ENCODE peak calls at places on chromosomes 11 and 22, in four cellular contexts. T is iPS DF 6.9, Z is WERI-Rb-1, E is A549. H is an unnamed sample.

GRCh38 chr11:69689484-69690319 is 14.1 kb downstream of the FGF19 start:
- DNase-seq in T (no peak), Z (no peak), E (no peak), H (no peak)

GRCh38 chr11:6737872-6738466 is 33.8 kb downstream of the OR2AG2 start:
- DNase-seq in T (peak; percentile 5), Z (peak; percentile 48), E (peak; percentile 45), H (no peak)

GRCh38 chr11:69310934-69311766 is 17.2 kb downstream of the MYEOV start:
- DNase-seq in T (no peak), Z (no peak), E (no peak), H (no peak)

GRCh38 chr22:37330200-37331033 is 48.1 kb downstream of the CYTH4 start:
- DNase-seq in T (peak; percentile 91), Z (peak; percentile 85), E (peak; percentile 87), H (peak; percentile 66)

GRCh38 chr11:127651175-127651887 is 650.8 kb upstream of the KIRREL3 start:
- DNase-seq in T (no peak), Z (no peak), E (no peak), H (no peak)

GRCh38 chr22:50702821-50703725 is 30.4 kb downstream of the SHANK3 start:
- DNase-seq in T (no peak), Z (no peak), E (no peak), H (no peak)

GRCh38 chr11:94830722-94831121 is 62.6 kb downstream of the AMOTL1 start:
- DNase-seq in T (no peak), Z (no peak), E (no peak), H (no peak)

GRCh38 chr11:111730871-111731591 is 35.2 kb downstream of the PPP2R1B start:
- DNase-seq in T (no peak), Z (no peak), E (peak; percentile 62), H (peak; percentile 51)

GRCh38 chr11:9914064-9914463 is 250.2 kb downstream of the SWAP70 start:
- DNase-seq in T (no peak), Z (no peak), E (no peak), H (no peak)

GRCh38 chr11:9916480-9916879 is 252.6 kb downstream of the SWAP70 start:
- DNase-seq in T (no peak), Z (no peak), E (no peak), H (no peak)
- H3K27ac ChIP-seq in T (no peak overlapping the region), Z (no peak overlapping the region), E (no peak overlapping the region), H (no peak overlapping the region)

GRCh38 chr11:73654482-73655021 is 8.2 kb downstream of the PLEKHB1 start:
- DNase-seq in T (no peak), Z (no peak), E (no peak), H (no peak)

GRCh38 chr11:73652046-73652730 is 5.8 kb downstream of the PLEKHB1 start:
- DNase-seq in T (no peak), Z (no peak), E (no peak), H (peak; percentile 91)

GRCh38 chr11:73651661-73652045 is 5.3 kb downstream of the PLEKHB1 start:
- DNase-seq in T (no peak), Z (no peak), E (no peak), H (no peak)

GRCh38 chr11:73653996-73654395 is 7.6 kb downstream of the PLEKHB1 start:
- DNase-seq in T (no peak), Z (no peak), E (no peak), H (no peak)

DNA sequence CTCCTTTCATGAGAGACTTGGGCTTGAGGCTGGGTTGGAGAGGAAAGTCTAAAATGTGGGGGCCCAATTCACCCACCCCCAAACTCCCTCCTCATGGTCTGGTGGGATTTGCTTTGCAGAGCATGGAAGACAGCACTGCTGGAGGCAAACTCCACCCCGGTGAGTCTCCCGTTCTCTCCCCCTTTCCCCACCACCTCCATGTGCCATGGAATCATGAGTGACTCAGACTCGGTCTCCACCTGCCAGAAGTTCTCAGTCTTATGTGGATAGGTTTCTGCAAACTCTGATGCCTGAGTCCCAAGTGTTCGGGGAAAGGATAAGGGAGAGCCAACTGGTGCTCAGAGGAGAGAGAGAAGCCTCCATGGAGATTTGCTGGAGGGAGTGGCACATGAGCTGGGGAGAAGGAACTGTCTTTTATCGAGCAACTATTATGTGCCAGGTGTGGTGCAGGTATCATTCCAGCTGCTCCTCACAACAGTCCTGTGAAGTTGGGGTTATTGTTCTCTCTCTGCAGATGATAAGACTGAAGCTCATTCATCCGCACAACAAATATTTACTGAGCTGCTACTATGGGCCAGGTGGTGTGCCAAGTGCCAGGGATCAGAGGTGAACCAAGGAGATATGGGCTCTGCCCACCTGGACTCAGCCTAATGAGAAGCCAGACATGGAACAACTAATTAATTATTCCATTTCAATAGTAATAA is 6.6 kb downstream of the PLEKHB1 start:
- DNase-seq in T (no peak), Z (no peak), E (no peak), H (no peak)
- H3K27ac ChIP-seq in T (no peak overlapping the region), Z (no peak overlapping the region), E (no peak overlapping the region), H (peak overlapping the region; percentile 99)

GRCh38 chr11:61829806-61830205 is 1.7 kb downstream of the FADS2 start:
- DNase-seq in T (no peak), Z (peak; percentile 32), E (no peak), H (no peak)
- H3K27ac ChIP-seq in T (no peak overlapping the region), Z (peak overlapping the region; percentile 96), E (peak overlapping the region; percentile 100), H (no peak overlapping the region)

GRCh38 chr11:18750944-18751343 is 25.0 kb upstream of the IGSF22 start:
- DNase-seq in T (no peak), Z (no peak), E (no peak), H (peak; percentile 48)
- H3K27ac ChIP-seq in T (no peak overlapping the region), Z (no peak overlapping the region), E (no peak overlapping the region), H (peak overlapping the region; percentile 92)

GRCh38 chr22:41411021-41411851 is 29.5 kb downstream of the TEF start:
- DNase-seq in T (no peak), Z (no peak), E (no peak), H (peak; percentile 70)
- H3K27ac ChIP-seq in T (no peak overlapping the region), Z (no peak overlapping the region), E (peak overlapping the region; percentile 40), H (peak overlapping the region; percentile 100)

DNA sequence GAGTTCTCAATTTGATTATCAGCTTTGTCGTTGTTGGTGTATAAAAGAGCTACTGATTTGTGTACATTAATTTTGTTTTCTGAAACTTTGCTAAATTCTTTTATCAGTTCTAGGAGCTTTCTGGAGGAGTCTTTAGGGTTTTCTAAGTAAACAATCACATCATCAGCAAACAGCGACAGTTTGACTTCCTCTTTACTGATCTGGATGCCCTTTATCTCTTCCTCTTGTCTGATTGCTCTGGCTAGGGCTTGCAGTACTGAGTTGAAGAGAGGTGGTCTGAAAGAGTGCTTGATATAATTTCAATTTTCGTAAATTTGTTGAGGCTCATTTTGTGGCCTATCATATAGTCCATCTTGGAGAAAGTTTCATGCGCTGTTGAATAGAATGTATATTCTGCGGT is 213.0 kb downstream of the DLG2 start:
- DNase-seq in T (no peak), Z (no peak), E (no peak), H (no peak)
- H3K27ac ChIP-seq in T (no peak overlapping the region), Z (no peak overlapping the region), E (no peak overlapping the region), H (no peak overlapping the region)

H was measured in caudate nucleus.